ENCODE peak calls at places on chromosomes 4 and X, in ten cellular contexts. O, S, K, W, N, Y, A, C, P and F are unnamed samples.

GRCh38 chr4:88033309-88033708 is 25.9 kb downstream of the PKD2 start:
- DNase-seq in W (peak; percentile 35), N (peak; percentile 34), O (peak; percentile 64), C (peak; percentile 25), P (peak; percentile 46), S (no peak), Y (peak; percentile 62), K (peak; percentile 57), A (no peak), F (no peak)

GRCh38 chr4:13721894-13722293 is 94.4 kb upstream of the BOD1L1 start:
- DNase-seq in W (no peak), A (no peak), P (no peak), S (no peak), Y (no peak), C (no peak), N (no peak), O (no peak), K (no peak), F (no peak)

GRCh38 chr4:60389636-60390035 is 810.5 kb upstream of the ADGRL3 start:
- DNase-seq in Y (no peak), O (no peak), C (no peak), P (no peak), N (no peak), S (no peak), K (no peak), A (no peak), W (no peak), F (no peak)

GRCh38 chr4:15778742-15779231 is 659 bp downstream of the CD38 start:
- DNase-seq in P (no peak), Y (peak; percentile 33), A (peak; percentile 68), K (no peak), N (no peak), C (peak; percentile 8), S (peak; percentile 19), W (no peak), O (peak; percentile 53), F (no peak)

GRCh38 chr4:147678796-147679549 is 5.0 kb downstream of the PRMT9 start:
- DNase-seq in A (no peak), S (no peak), N (peak; percentile 41), K (no peak), P (no peak), O (no peak), Y (peak; percentile 23), C (no peak), W (no peak), F (no peak)

GRCh38 chr4:122836941-122837340 is 10.3 kb downstream of the FGF2 start:
- DNase-seq in W (no peak), A (no peak), K (no peak), C (no peak), Y (peak; percentile 51), P (no peak), N (no peak), O (no peak), S (no peak), F (no peak)

GRCh38 chr4:37802068-37802666 is 24.3 kb upstream of the PGM2 start:
- DNase-seq in C (peak; percentile 48), W (peak; percentile 42), K (no peak), N (peak; percentile 86), O (peak; percentile 92), P (peak; percentile 68), S (no peak), Y (no peak), A (peak; percentile 39), F (no peak)

GRCh38 chrX:48945517-48946348 is 11.7 kb downstream of the OTUD5 start:
- DNase-seq in O (peak; percentile 30), C (peak; percentile 2), W (peak; percentile 25), S (peak; percentile 34), K (peak; percentile 29), Y (peak; percentile 57), N (peak; percentile 6), A (peak; percentile 29), P (peak; percentile 54), F (no peak)

GRCh38 chr4:25755911-25756310 is 100.3 kb downstream of the SLC34A2 start:
- DNase-seq in Y (no peak), C (no peak), S (no peak), K (no peak), W (no peak), A (no peak), P (no peak), O (no peak), N (no peak), F (no peak)

GRCh38 chr4:110589297-110589696 is 33.6 kb downstream of the PITX2 start:
- DNase-seq in P (no peak), Y (peak; percentile 34), A (no peak), O (no peak), W (no peak), K (no peak), C (no peak), S (no peak), N (no peak), F (no peak)

GRCh38 chr4:24809376-24809775 is 14.0 kb downstream of the SOD3 start:
- DNase-seq in A (no peak), K (no peak), W (no peak), S (no peak), O (no peak), C (no peak), N (no peak), Y (no peak), P (no peak), F (no peak)

GRCh38 chr4:43411226-43411625 is 518.7 kb downstream of the GRXCR1 start:
- DNase-seq in P (no peak), W (no peak), O (no peak), C (no peak), A (no peak), K (no peak), Y (peak; percentile 29), N (no peak), S (no peak), F (no peak)

GRCh38 chr4:105979506-105979905 is 84.2 kb downstream of the NPNT start:
- DNase-seq in A (no peak), P (no peak), S (no peak), Y (no peak), K (no peak), W (no peak), O (no peak), C (no peak), N (no peak), F (no peak)